ENCODE peak calls at places on chromosome 4, in four cellular contexts. D, Z, U and A are unnamed samples.

GRCh38 chr4:5827108-5828004 is 65.5 kb downstream of the CRMP1 start:
- DNase-seq in D (no peak), Z (no peak), U (no peak), A (no peak)

GRCh38 chr4:74235135-74235534 is 73.1 kb upstream of the EPGN start:
- DNase-seq in D (no peak), Z (no peak), U (no peak), A (no peak)

GRCh38 chr4:149371021-149371420 is 444.6 kb downstream of the IQCM start:
- DNase-seq in D (no peak), Z (no peak), U (peak), A (peak)

GRCh38 chr4:88672987-88673386 is 24.6 kb downstream of the NAP1L5 start:
- DNase-seq in D (no peak), Z (no peak), U (no peak), A (no peak)

GRCh38 chr4:154231796-154232478 is 259.7 kb downstream of the DCHS2 start:
- DNase-seq in D (no peak), Z (no peak), U (no peak), A (no peak)

GRCh38 chr4:181908168-181908567 is 335.0 kb upstream of the TENM3 start:
- DNase-seq in D (no peak), Z (no peak), U (no peak), A (no peak)

GRCh38 chr4:821631-822030 is 4.3 kb downstream of the CPLX1 start:
- DNase-seq in D (no peak), Z (no peak), U (no peak), A (no peak)

GRCh38 chr4:122099896-122100295 is 52.2 kb upstream of the BLTP1 start:
- DNase-seq in D (no peak), Z (no peak), U (no peak), A (no peak)

GRCh38 chr4:10079951-10080873 is 36.4 kb downstream of the WDR1 start:
- DNase-seq in D (peak), Z (no peak), U (no peak), A (no peak)

GRCh38 chr4:8769645-8770517 is 101.8 kb downstream of the HMX1 start:
- DNase-seq in D (peak), Z (no peak), U (no peak), A (no peak)

GRCh38 chr4:146643812-146644401 is 5.2 kb downstream of the POU4F2 start:
- DNase-seq in D (no peak), Z (no peak), U (no peak), A (peak)

GRCh38 chr4:144174401-144175067 is 34.0 kb upstream of the GYPA start:
- DNase-seq in D (no peak), Z (no peak), U (peak), A (peak)

GRCh38 chr4:145507636-145508035 is 26.0 kb downstream of the SMAD1 start:
- DNase-seq in D (no peak), Z (no peak), U (no peak), A (peak)

GRCh38 chr4:39731908-39732307 is 34.0 kb downstream of the UBE2K start:
- DNase-seq in D (no peak), Z (no peak), U (no peak), A (no peak)

GRCh38 chr4:22202351-22203343 is 254.1 kb upstream of the KCNIP4 start:
- DNase-seq in D (no peak), Z (no peak), U (no peak), A (no peak)

GRCh38 chr4:76758290-76758882 is 139.6 kb downstream of the SOWAHB start:
- DNase-seq in D (no peak), Z (no peak), U (peak), A (peak)

GRCh38 chr4:42282081-42282901 is 115.0 kb upstream of the SHISA3 start:
- DNase-seq in D (peak), Z (peak), U (peak), A (peak)

GRCh38 chr4:138330531-138330930 is 88.4 kb upstream of the SLC7A11 start:
- DNase-seq in D (no peak), Z (no peak), U (no peak), A (no peak)

GRCh38 chr4:148089624-148090023 is 352.6 kb downstream of the NR3C2 start:
- DNase-seq in D (no peak), Z (no peak), U (no peak), A (no peak)

GRCh38 chr4:3791910-3792542 is 25.8 kb downstream of the ADRA2C start:
- DNase-seq in D (peak), Z (no peak), U (no peak), A (peak)

GRCh38 chr4:8894424-8894816 is 22.8 kb upstream of the HMX1 start:
- DNase-seq in D (no peak), Z (no peak), U (no peak), A (no peak)

GRCh38 chr4:177473991-177474390 is 31.8 kb upstream of the AGA start:
- DNase-seq in D (no peak), Z (no peak), U (no peak), A (no peak)

GRCh38 chr4:117064297-117064696 is 21.1 kb downstream of the TRAM1L1 start:
- DNase-seq in D (no peak), Z (no peak), U (no peak), A (no peak)

GRCh38 chr4:2260336-2261109 is 1.4 kb downstream of the MXD4 start:
- DNase-seq in D (peak), Z (peak), U (no peak), A (no peak)

GRCh38 chr4:88008624-88009235 is 1.3 kb downstream of the PKD2 start:
- DNase-seq in D (no peak), Z (no peak), U (no peak), A (no peak)

GRCh38 chr4:7210818-7211217 is 18.5 kb downstream of the SORCS2 start:
- DNase-seq in D (no peak), Z (no peak), U (no peak), A (peak)

GRCh38 chr4:166222271-166222670 is 349.2 kb downstream of the TLL1 start:
- DNase-seq in D (no peak), Z (no peak), U (no peak), A (no peak)

GRCh38 chr4:89403826-89404225 is 96.2 kb upstream of the GPRIN3 start:
- DNase-seq in D (no peak), Z (no peak), U (no peak), A (no peak)

GRCh38 chr4:147747787-147748454 is 16.0 kb downstream of the ARHGAP10 start:
- DNase-seq in D (no peak), Z (no peak), U (no peak), A (no peak)

GRCh38 chr4:132218406-132218805 is 930.7 kb upstream of the PCDH10 start:
- DNase-seq in D (no peak), Z (no peak), U (no peak), A (peak)
- TF ChIP-seq CTCF in D (no peak), Z (no peak), U (no peak), A (no peak)

GRCh38 chr4:127997534-127998388 is 32.6 kb downstream of the ABHD18 start:
- DNase-seq in D (no peak), Z (no peak), U (no peak), A (peak)
- H3K27ac ChIP-seq in D (no peak), Z (no peak), U (no peak), A (no peak)

GRCh38 chr4:164134388-164134787 is 619.5 kb upstream of the SMIM31 start:
- DNase-seq in D (no peak), Z (no peak), U (no peak), A (no peak)
- TF ChIP-seq CTCF in D (no peak), Z (no peak), U (no peak), A (no peak)

GRCh38 chr4:53169695-53170617 is 195.9 kb downstream of the SCFD2 start:
- DNase-seq in D (no peak), Z (no peak), U (no peak), A (no peak)
- H3K27ac ChIP-seq in D (no peak), Z (no peak), U (no peak), A (no peak)